ENCODE peak calls at places on chromosome 13, in eight cellular contexts. W is AG04449; Y is NCI-H748 treated with DMSO at 0.1 percent for 48 hours; J is cardiac muscle cell; N is memory B cell; G is RCC 7860; A is retina; R is activated CD4-positive, alpha-beta T cell treated with anti-CD3 and anti-CD28 coated beads, Interleukin-2, amount 50 U/mL, for 48 hours. I is an unnamed sample.

GRCh38 chr13:36353001-36353400 is 6.8 kb upstream of the SPART start:
- DNase-seq in W (no peak), Y (no peak), J (peak), N (no peak), G (no peak), A (no peak), R (no peak), I (no peak)

GRCh38 chr13:48404952-48405351 is 8.0 kb downstream of the LPAR6 start:
- DNase-seq in W (no peak), Y (no peak), J (no peak), N (no peak), G (no peak), A (no peak), R (no peak), I (no peak)

GRCh38 chr13:33537691-33538090 is 252.1 kb upstream of the STARD13 start:
- DNase-seq in W (no peak), Y (no peak), J (no peak), N (no peak), G (no peak), A (no peak), R (no peak), I (no peak)

GRCh38 chr13:40207110-40207478 is 459.3 kb downstream of the FOXO1 start:
- DNase-seq in W (no peak), Y (no peak), J (no peak), N (peak), G (no peak), A (no peak), R (no peak), I (peak)

GRCh38 chr13:25802579-25802978 is 249.2 kb downstream of the SHISA2 start:
- DNase-seq in W (no peak), Y (no peak), J (no peak), N (no peak), G (no peak), A (no peak), R (no peak), I (no peak)

GRCh38 chr13:38849316-38849715 is 141.3 kb downstream of the STOML3 start:
- DNase-seq in W (no peak), Y (no peak), J (no peak), N (no peak), G (peak), A (no peak), R (no peak), I (no peak)

GRCh38 chr13:48405865-48406264 is 7.0 kb downstream of the LPAR6 start:
- DNase-seq in W (no peak), Y (no peak), J (no peak), N (no peak), G (no peak), A (no peak), R (no peak), I (no peak)

GRCh38 chr13:44398606-44399005 is 25.0 kb downstream of the SERP2 start:
- DNase-seq in W (no peak), Y (no peak), J (no peak), N (no peak), G (no peak), A (no peak), R (no peak), I (no peak)

GRCh38 chr13:43285891-43286602 is 262.7 kb downstream of the DNAJC15 start:
- DNase-seq in W (no peak), Y (no peak), J (no peak), N (no peak), G (peak), A (peak), R (no peak), I (no peak)

GRCh38 chr13:65913173-65913572 is 1317.0 kb downstream of the PCDH9 start:
- DNase-seq in W (peak), Y (no peak), J (peak), N (no peak), G (no peak), A (no peak), R (no peak), I (no peak)

GRCh38 chr13:21849323-21849722 is 178.4 kb downstream of the FGF9 start:
- DNase-seq in W (no peak), Y (peak), J (peak), N (no peak), G (peak), A (peak), R (peak), I (peak)

GRCh38 chr13:36298535-36299068 is 988 bp upstream of the CCDC169 start:
- DNase-seq in W (no peak), Y (no peak), J (peak), N (no peak), G (no peak), A (peak), R (no peak), I (no peak)

GRCh38 chr13:98490866-98491265 is 86.0 kb downstream of the STK24 start:
- DNase-seq in W (no peak), Y (no peak), J (no peak), N (no peak), G (no peak), A (no peak), R (no peak), I (no peak)

GRCh38 chr13:48437381-48437780 is 24.5 kb upstream of the LPAR6 start:
- DNase-seq in W (no peak), Y (no peak), J (peak), N (no peak), G (no peak), A (no peak), R (no peak), I (no peak)

GRCh38 chr13:111183087-111183645 is 68.1 kb downstream of the ARHGEF7 start:
- DNase-seq in W (no peak), Y (no peak), J (no peak), N (no peak), G (no peak), A (no peak), R (no peak), I (no peak)

GRCh38 chr13:91311491-91311890 is 36.0 kb upstream of the MIR17HG start:
- DNase-seq in W (no peak), Y (no peak), J (no peak), N (no peak), G (no peak), A (no peak), R (no peak), I (no peak)

GRCh38 chr13:34749046-34749445 is 193.0 kb upstream of the NBEA start:
- DNase-seq in W (no peak), Y (peak), J (no peak), N (no peak), G (no peak), A (no peak), R (no peak), I (no peak)

GRCh38 chr13:95527955-95528354 is 24.6 kb upstream of the CLDN10 start:
- DNase-seq in W (no peak), Y (no peak), J (no peak), N (no peak), G (no peak), A (no peak), R (no peak), I (no peak)

I was measured in GM12892.